ENCODE peak calls at places on chromosome 11, in four cellular contexts. One of them, this sample, is unnamed.

GRCh38 chr11:69905202-69905535 is 86.0 kb upstream of the FGF3 start:
- DNase-seq in NCI-H1092 treated with DMSO at 0.1 percent for 48 hours: no peak
- DNase-seq in neural progenitor cell: no peak
- DNase-seq in left cardiac atrium: no peak
- DNase-seq in this sample: no peak

GRCh38 chr11:108985611-108986279 is 320.9 kb downstream of the DDX10 start:
- DNase-seq in NCI-H1092 treated with DMSO at 0.1 percent for 48 hours: no peak
- DNase-seq in neural progenitor cell: no peak
- DNase-seq in left cardiac atrium: no peak
- DNase-seq in this sample: no peak

GRCh38 chr11:105448703-105449079 is 161.2 kb upstream of the GRIA4 start:
- DNase-seq in NCI-H1092 treated with DMSO at 0.1 percent for 48 hours: no peak
- DNase-seq in neural progenitor cell: no peak
- DNase-seq in left cardiac atrium: no peak
- DNase-seq in this sample: no peak

GRCh38 chr11:66131937-66132632 is 62.0 kb downstream of the PACS1 start:
- DNase-seq in NCI-H1092 treated with DMSO at 0.1 percent for 48 hours: no peak
- DNase-seq in neural progenitor cell: no peak
- DNase-seq in left cardiac atrium: no peak
- DNase-seq in this sample: no peak

GRCh38 chr11:62449451-62449851 is 30.6 kb downstream of the SCGB1A1 start:
- DNase-seq in NCI-H1092 treated with DMSO at 0.1 percent for 48 hours: no peak
- DNase-seq in neural progenitor cell: no peak
- DNase-seq in left cardiac atrium: no peak
- DNase-seq in this sample: no peak

GRCh38 chr11:23570828-23571227 is 710.6 kb upstream of the CCDC179 start:
- DNase-seq in NCI-H1092 treated with DMSO at 0.1 percent for 48 hours: no peak
- DNase-seq in neural progenitor cell: no peak
- DNase-seq in left cardiac atrium: no peak
- DNase-seq in this sample: no peak

GRCh38 chr11:32029721-32030120 is 61.2 kb upstream of the RCN1 start:
- DNase-seq in NCI-H1092 treated with DMSO at 0.1 percent for 48 hours: no peak
- DNase-seq in neural progenitor cell: no peak
- DNase-seq in left cardiac atrium: no peak
- DNase-seq in this sample: no peak

GRCh38 chr11:17642980-17643379 is 76.4 kb upstream of the MYOD1 start:
- DNase-seq in NCI-H1092 treated with DMSO at 0.1 percent for 48 hours: no peak
- DNase-seq in neural progenitor cell: no peak
- DNase-seq in left cardiac atrium: no peak
- DNase-seq in this sample: no peak

GRCh38 chr11:65212226-65212801 is 30.6 kb downstream of the CAPN1 start:
- DNase-seq in NCI-H1092 treated with DMSO at 0.1 percent for 48 hours: no peak
- DNase-seq in neural progenitor cell: no peak
- DNase-seq in left cardiac atrium: no peak
- DNase-seq in this sample: no peak

GRCh38 chr11:46066335-46066734 is 54.9 kb downstream of the PHF21A start:
- DNase-seq in NCI-H1092 treated with DMSO at 0.1 percent for 48 hours: no peak
- DNase-seq in neural progenitor cell: no peak
- DNase-seq in left cardiac atrium: no peak
- DNase-seq in this sample: no peak